ENCODE peak calls at places on chromosomes 1 and 21, in ten cellular contexts. O is A549; L is activated naive CD8-positive, alpha-beta T cell treated with anti-CD3 and anti-CD28 coated beads for 36 hours; C is Right ventricle myocardium superior; H is HuH-7; T is LoVo; F is substantia nigra; K is stimulated activated CD8-positive, alpha-beta memory T cell treated with anti-CD3 and anti-CD28 coated beads, Interleukin-7, amount 100 ng/mL, for 1 hour; Y is endothelial cell; P is AG10803. A is an unnamed sample.

GRCh38 chr1:176897350-176898236 is 266.9 kb downstream of the ASTN1 start:
- DNase-seq in O (peak; percentile 52), K (no peak), F (peak; percentile 44), T (peak; percentile 65), C (peak; percentile 72), L (peak; percentile 19), H (peak; percentile 54), P (peak; percentile 65), Y (peak; percentile 85), A (peak; percentile 59)

GRCh38 chr1:2861988-2862430 is 60.5 kb upstream of the TTC34 start:
- DNase-seq in H (no peak), P (no peak), Y (no peak), O (no peak), K (no peak), L (no peak), T (no peak), F (no peak), C (peak; percentile 22), A (no peak)

GRCh38 chr1:90417139-90417538 is 300.0 kb downstream of the BARHL2 start:
- DNase-seq in L (no peak), T (no peak), K (no peak), P (no peak), O (no peak), H (no peak), F (no peak), C (no peak), Y (no peak), A (peak; percentile 16)

GRCh38 chr1:162087118-162087517 is 17.6 kb downstream of the NOS1AP start:
- DNase-seq in P (no peak), O (no peak), F (no peak), K (no peak), L (no peak), C (no peak), H (no peak), T (no peak), Y (no peak), A (peak; percentile 21)

GRCh38 chr1:224406216-224406615 is 28.4 kb downstream of the WDR26 start:
- DNase-seq in T (no peak), P (peak; percentile 1), C (no peak), H (no peak), O (no peak), F (no peak), L (no peak), Y (no peak), K (no peak), A (peak; percentile 56)

GRCh38 chr1:100134872-100135271 is 1.9 kb downstream of the TRMT13 start:
- DNase-seq in P (peak; percentile 25), C (no peak), L (no peak), O (no peak), T (no peak), Y (no peak), H (no peak), K (no peak), F (no peak), A (no peak)

GRCh38 chr1:182259229-182259872 is 132.2 kb downstream of the GLUL start:
- DNase-seq in K (peak; percentile 17), Y (no peak), H (no peak), F (peak; percentile 35), C (peak; percentile 68), O (no peak), T (peak; percentile 3), L (peak; percentile 50), P (peak; percentile 95), A (peak; percentile 46)

GRCh38 chr1:116664366-116664983 is 3.1 kb downstream of the IGSF3 start:
- DNase-seq in H (no peak), F (no peak), O (no peak), K (no peak), Y (no peak), C (no peak), P (no peak), T (no peak), L (no peak), A (no peak)

GRCh38 chr21:44332383-44332782 is 6.8 kb downstream of the CFAP410 start:
- DNase-seq in P (no peak), Y (no peak), L (no peak), C (no peak), O (no peak), F (no peak), T (no peak), K (no peak), H (no peak), A (no peak)

GRCh38 chr21:28608646-28609045 is 384.0 kb downstream of the LTN1 start:
- DNase-seq in C (no peak), Y (no peak), T (no peak), H (no peak), P (no peak), K (no peak), F (no peak), L (no peak), O (no peak), A (peak; percentile 13)

GRCh38 chr1:2099871-2100774 is 49.9 kb downstream of the PRKCZ start:
- DNase-seq in Y (no peak), O (no peak), T (no peak), P (peak; percentile 36), F (no peak), H (no peak), K (no peak), L (no peak), C (peak; percentile 22), A (no peak)

GRCh38 chr1:30888391-30888790 is 20.2 kb downstream of the SDC3 start:
- DNase-seq in F (peak; percentile 26), P (peak; percentile 99), T (no peak), H (no peak), C (peak; percentile 83), Y (no peak), O (no peak), L (no peak), K (no peak), A (peak; percentile 42)

GRCh38 chr1:187655163-187655562 is 826.4 kb downstream of the PLA2G4A start:
- DNase-seq in P (no peak), T (no peak), K (no peak), F (no peak), H (no peak), L (no peak), O (peak; percentile 43), Y (no peak), C (no peak), A (peak; percentile 21)

GRCh38 chr1:108852541-108852940 is 4.4 kb downstream of the AKNAD1 start:
- DNase-seq in C (no peak), L (no peak), Y (no peak), P (no peak), H (no peak), F (peak; percentile 12), O (no peak), K (no peak), T (no peak), A (no peak)

GRCh38 chr1:236457775-236458174 is 63.7 kb downstream of the EDARADD start:
- DNase-seq in P (no peak), L (no peak), T (no peak), H (no peak), O (no peak), Y (no peak), K (no peak), C (no peak), F (no peak), A (no peak)

A was measured in EL.